ENCODE peak calls at places on chromosomes 12 and 14, in five cellular contexts. D is H1, G is endothelial cell of umbilical vein, E is prostate gland, B is IMR-90. C is an unnamed sample.
A peak's percentile ranks its signal among the peaks of the same experiment; 100 is the strongest.

GRCh38 chr12:6694701-6695100 is 5.5 kb upstream of the ZNF384 start:
- DNase-seq in D (no peak), G (no peak), E (no peak), B (no peak), C (no peak)

GRCh38 chr14:33542338-33543290 is 408.3 kb downstream of the EGLN3 start:
- DNase-seq in D (no peak), G (peak; percentile 41), E (no peak), B (no peak), C (no peak)

GRCh38 chr12:26117321-26117720 is 7.5 kb downstream of the BHLHE41 start:
- DNase-seq in D (no peak), G (no peak), E (no peak), B (no peak), C (no peak)

GRCh38 chr12:14327717-14328116 is 37.8 kb upstream of the ATF7IP start:
- DNase-seq in D (no peak), G (no peak), E (no peak), B (peak; percentile 68), C (no peak)

GRCh38 chr14:68173227-68173972 is 353.8 kb downstream of the RAD51B start:
- DNase-seq in D (no peak), G (no peak), E (no peak), B (peak; percentile 84), C (no peak)

GRCh38 chr12:15928870-15929571 is 17.9 kb downstream of the DERA start:
- DNase-seq in D (no peak), G (no peak), E (no peak), B (no peak), C (no peak)

GRCh38 chr14:76666746-76667145 is 94.5 kb upstream of the VASH1 start:
- DNase-seq in D (no peak), G (no peak), E (no peak), B (no peak), C (no peak)

GRCh38 chr12:110266980-110267620 is 13.9 kb upstream of the ATP2A2 start:
- DNase-seq in D (no peak), G (peak; percentile 75), E (no peak), B (peak; percentile 74), C (peak; percentile 36)

GRCh38 chr12:40336573-40337199 is 111.9 kb downstream of the LRRK2 start:
- DNase-seq in D (no peak), G (peak; percentile 28), E (no peak), B (peak; percentile 5), C (no peak)

GRCh38 chr12:10801727-10802126 is 700 bp downstream of the TAS2R7 start:
- DNase-seq in D (no peak), G (no peak), E (no peak), B (no peak), C (no peak)

GRCh38 chr12:89567691-89568239 is 41.9 kb upstream of the POC1B start:
- DNase-seq in D (no peak), G (no peak), E (no peak), B (no peak), C (no peak)

GRCh38 chr12:80441921-80442320 is 2.1 kb upstream of the PTPRQ start:
- DNase-seq in D (no peak), G (peak; percentile 58), E (no peak), B (peak; percentile 52), C (no peak)

GRCh38 chr12:50174971-50175715 is 8.0 kb upstream of the CERS5 start:
- DNase-seq in D (no peak), G (peak; percentile 87), E (peak; percentile 33), B (peak; percentile 85), C (no peak)

GRCh38 chr12:46652692-46653091 is 173.1 kb downstream of the SLC38A4 start:
- DNase-seq in D (no peak), G (no peak), E (no peak), B (no peak), C (no peak)

GRCh38 chr12:30447061-30447750 is 248.5 kb downstream of the IPO8 start:
- DNase-seq in D (no peak), G (no peak), E (no peak), B (no peak), C (no peak)

GRCh38 chr12:27486986-27487385 is 37.0 kb upstream of the PPFIBP1 start:
- DNase-seq in D (no peak), G (no peak), E (no peak), B (peak; percentile 1), C (no peak)

GRCh38 chr14:76125506-76125905 is 26.2 kb upstream of the GPATCH2L start:
- DNase-seq in D (no peak), G (no peak), E (no peak), B (no peak), C (no peak)

GRCh38 chr12:57240069-57240921 is 10.7 kb downstream of the STAC3 start:
- DNase-seq in D (peak; percentile 67), G (no peak), E (peak; percentile 43), B (peak; percentile 60), C (peak; percentile 54)
- H3K4me1 ChIP-seq in D (peaks cover 47% of the 10 kb centered on the region), G (peaks cover 28% of the 10 kb centered on the region), E (peaks cover 30% of the 10 kb centered on the region), B (peaks cover 17% of the 10 kb centered on the region), C (peaks cover 61% of the 10 kb centered on the region)

GRCh38 chr12:32107376-32108267 is 975 bp downstream of the BICD1 start:
- DNase-seq in D (no peak), G (peak; percentile 78), E (no peak), B (peak; percentile 80), C (no peak)

GRCh38 chr12:32106153-32106516 is 512 bp upstream of the BICD1 start:
- DNase-seq in D (no peak), G (no peak), E (peak; percentile 4), B (no peak), C (no peak)

GRCh38 chr12:32108829-32109228 is 2.2 kb downstream of the BICD1 start:
- DNase-seq in D (no peak), G (peak; percentile 21), E (no peak), B (no peak), C (no peak)

GRCh38 chr12:32104572-32105355 is 1.9 kb upstream of the BICD1 start:
- DNase-seq in D (no peak), G (peak; percentile 12), E (no peak), B (no peak), C (no peak)

DNA sequence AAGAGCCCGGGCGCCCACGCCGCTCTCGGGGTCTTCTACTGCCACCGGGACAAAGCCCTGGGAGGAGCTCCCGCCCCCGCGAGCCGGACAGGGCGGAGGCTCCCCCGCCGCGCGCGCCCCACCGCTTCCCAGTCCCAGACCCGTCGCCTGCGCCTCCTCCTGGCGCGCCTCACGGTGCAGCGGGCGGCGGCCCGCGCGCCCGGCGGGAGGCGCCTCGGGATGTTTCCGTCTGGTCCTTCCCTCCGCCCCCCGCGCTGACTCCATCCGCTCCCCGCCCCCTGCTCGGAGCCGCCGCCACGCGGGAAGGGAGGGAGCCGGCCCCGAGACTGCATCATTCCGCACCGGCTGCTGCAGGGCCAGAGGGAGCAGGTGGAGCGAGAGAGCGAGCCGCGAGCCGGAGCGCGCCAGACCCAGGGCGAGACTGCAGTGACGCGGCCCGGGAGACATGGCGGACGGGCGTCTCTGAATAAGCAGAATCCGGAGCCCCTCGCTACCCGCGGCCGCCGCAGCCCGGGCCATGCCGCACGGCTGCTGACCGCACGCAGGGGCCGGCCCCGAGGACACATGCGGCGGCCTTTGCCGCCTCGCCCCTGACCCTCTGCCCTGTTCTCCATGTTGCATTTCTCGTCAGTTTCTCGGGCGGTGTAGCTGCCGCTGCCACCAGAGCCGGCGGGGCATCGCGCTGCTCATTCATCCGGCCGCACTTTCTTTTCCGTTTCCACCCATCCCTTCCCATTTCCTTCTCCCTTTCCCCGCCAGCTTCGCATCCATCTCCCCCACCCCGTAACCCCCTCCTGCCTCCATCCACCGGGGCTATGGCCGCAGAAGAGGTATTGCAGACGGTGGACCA is at the start of gene BICD1:
- DNase-seq in D (peak; percentile 88), G (peak; percentile 92), E (peak; percentile 71), B (peak; percentile 87), C (peak; percentile 55)
- TF ChIP-seq POLR2A in D (peak; percentile 85), G (peak; percentile 76), E (peak; percentile 53), B (peak; percentile 95), C (peak; percentile 69)

DNA sequence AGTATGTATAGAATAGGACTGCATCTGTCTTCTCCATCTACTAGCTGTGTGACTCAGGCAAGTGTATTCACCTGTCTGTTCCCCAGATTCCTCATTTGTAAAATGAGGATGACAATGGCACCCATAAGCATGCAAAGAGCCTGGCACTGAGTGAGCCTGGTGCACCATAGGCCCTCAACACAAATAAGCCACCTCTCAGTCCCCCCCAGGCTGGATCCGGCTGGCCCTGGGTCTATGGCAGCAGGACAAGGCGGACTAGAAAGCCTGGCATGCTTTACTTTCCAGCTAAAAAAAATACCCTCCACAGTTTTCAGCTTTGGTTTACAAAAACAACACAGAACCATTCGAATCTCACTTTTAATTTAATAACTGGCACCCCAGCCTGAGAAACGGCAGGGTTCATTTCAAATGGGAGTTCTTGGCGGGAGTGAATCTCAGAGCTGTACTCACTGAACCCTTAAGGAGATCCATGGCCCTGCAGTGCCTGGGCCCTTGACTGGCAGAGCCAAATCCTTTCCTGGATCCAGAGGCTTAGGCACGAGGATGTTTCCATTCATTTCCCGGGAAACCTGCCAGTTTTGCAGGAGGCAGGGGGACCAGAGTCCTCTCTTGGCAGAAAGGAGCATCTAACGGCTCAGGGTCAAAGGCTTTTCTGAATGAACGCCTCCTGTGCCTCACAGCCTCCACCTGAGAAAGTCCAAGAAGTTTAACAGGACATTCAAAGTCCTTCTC is 17.7 kb downstream of the SYNE3 start:
- DNase-seq in D (no peak), G (no peak), E (no peak), B (peak; percentile 48), C (no peak)
- H3K4me1 ChIP-seq in D (no peaks in the 10 kb centered on the region), G (peaks cover 36% of the 10 kb centered on the region), E (peaks cover 6% of the 10 kb centered on the region), B (peaks cover 32% of the 10 kb centered on the region), C (peaks cover 34% of the 10 kb centered on the region)

GRCh38 chr14:99271951-99272668 is at the start of gene BCL11B:
- DNase-seq in D (peak; percentile 84), G (peak; percentile 84), E (peak; percentile 49), B (peak; percentile 66), C (no peak)
- TF ChIP-seq POLR2A in D (no peak), G (no peak), E (no peak), B (no peak), C (no peak)